ENCODE peak calls at places on chromosomes 4 and X, in nine cellular contexts. One of them, this sample, is unnamed.

GRCh38 chrX:151004085-151004484 is 20.9 kb downstream of the HMGB3 start:
- DNase-seq in esophagus muscularis mucosa: no peak
- DNase-seq in PC-9: no peak
- DNase-seq in left lung: no peak
- DNase-seq in upper lobe of right lung: no peak
- DNase-seq in mucosa of descending colon: no peak
- DNase-seq in sigmoid colon: no peak
- DNase-seq in tibial nerve: no peak
- DNase-seq in fibroblast of lung: no peak
- DNase-seq in this sample: no peak

GRCh38 chrX:84155938-84156337 is 32.1 kb downstream of the RPS6KA6 start:
- DNase-seq in esophagus muscularis mucosa: no peak
- DNase-seq in PC-9: no peak
- DNase-seq in left lung: no peak
- DNase-seq in upper lobe of right lung: no peak
- DNase-seq in mucosa of descending colon: no peak
- DNase-seq in sigmoid colon: no peak
- DNase-seq in tibial nerve: no peak
- DNase-seq in fibroblast of lung: no peak
- DNase-seq in this sample: no peak

GRCh38 chrX:98289726-98290125 is 1406.0 kb downstream of the RPA4 start:
- DNase-seq in esophagus muscularis mucosa: no peak
- DNase-seq in PC-9: no peak
- DNase-seq in left lung: no peak
- DNase-seq in upper lobe of right lung: no peak
- DNase-seq in mucosa of descending colon: no peak
- DNase-seq in sigmoid colon: no peak
- DNase-seq in tibial nerve: no peak
- DNase-seq in fibroblast of lung: no peak
- DNase-seq in this sample: no peak

GRCh38 chr4:3485011-3485881 is 22.1 kb downstream of the DOK7 start:
- DNase-seq in esophagus muscularis mucosa: no peak
- DNase-seq in PC-9: peak; percentile 91
- DNase-seq in left lung: no peak
- DNase-seq in upper lobe of right lung: no peak
- DNase-seq in mucosa of descending colon: no peak
- DNase-seq in sigmoid colon: no peak
- DNase-seq in tibial nerve: no peak
- DNase-seq in fibroblast of lung: no peak
- DNase-seq in this sample: no peak

GRCh38 chr4:182238355-182238931 is 4.8 kb upstream of the TENM3 start:
- DNase-seq in esophagus muscularis mucosa: peak; percentile 60
- DNase-seq in PC-9: no peak
- DNase-seq in left lung: no peak
- DNase-seq in upper lobe of right lung: no peak
- DNase-seq in mucosa of descending colon: no peak
- DNase-seq in sigmoid colon: no peak
- DNase-seq in tibial nerve: no peak
- DNase-seq in fibroblast of lung: no peak
- DNase-seq in this sample: no peak

GRCh38 chr4:163804001-163804400 is 309.5 kb downstream of the TMA16 start:
- DNase-seq in esophagus muscularis mucosa: no peak
- DNase-seq in PC-9: no peak
- DNase-seq in left lung: no peak
- DNase-seq in upper lobe of right lung: no peak
- DNase-seq in mucosa of descending colon: no peak
- DNase-seq in sigmoid colon: no peak
- DNase-seq in tibial nerve: no peak
- DNase-seq in fibroblast of lung: no peak
- DNase-seq in this sample: no peak

GRCh38 chr4:37767546-37767945 is 58.9 kb upstream of the PGM2 start:
- DNase-seq in esophagus muscularis mucosa: no peak
- DNase-seq in PC-9: peak; percentile 16
- DNase-seq in left lung: peak; percentile 81
- DNase-seq in upper lobe of right lung: peak; percentile 83
- DNase-seq in mucosa of descending colon: peak; percentile 64
- DNase-seq in sigmoid colon: peak; percentile 73
- DNase-seq in tibial nerve: peak; percentile 42
- DNase-seq in fibroblast of lung: peak; percentile 43
- DNase-seq in this sample: peak; percentile 6

GRCh38 chr4:82599336-82599735 is 37.5 kb upstream of the TMEM150C start:
- DNase-seq in esophagus muscularis mucosa: no peak
- DNase-seq in PC-9: no peak
- DNase-seq in left lung: no peak
- DNase-seq in upper lobe of right lung: no peak
- DNase-seq in mucosa of descending colon: no peak
- DNase-seq in sigmoid colon: no peak
- DNase-seq in tibial nerve: no peak
- DNase-seq in fibroblast of lung: no peak
- DNase-seq in this sample: no peak

GRCh38 chrX:100731441-100732281 is at the start of gene SYTL4:
- DNase-seq in esophagus muscularis mucosa: no peak
- DNase-seq in PC-9: peak; percentile 52
- DNase-seq in left lung: peak; percentile 62
- DNase-seq in upper lobe of right lung: peak; percentile 64
- DNase-seq in mucosa of descending colon: peak; percentile 44
- DNase-seq in sigmoid colon: peak; percentile 68
- DNase-seq in tibial nerve: peak; percentile 28
- DNase-seq in fibroblast of lung: no peak
- DNase-seq in this sample: peak; percentile 5

GRCh38 chrX:65407157-65407626 is 127.4 kb downstream of the LAS1L start:
- DNase-seq in esophagus muscularis mucosa: no peak
- DNase-seq in PC-9: no peak
- DNase-seq in left lung: no peak
- DNase-seq in upper lobe of right lung: no peak
- DNase-seq in mucosa of descending colon: peak; percentile 1
- DNase-seq in sigmoid colon: no peak
- DNase-seq in tibial nerve: no peak
- DNase-seq in fibroblast of lung: no peak
- DNase-seq in this sample: no peak

GRCh38 chr4:56728512-56728911 is 47.4 kb upstream of the HOPX start:
- DNase-seq in esophagus muscularis mucosa: no peak
- DNase-seq in PC-9: no peak
- DNase-seq in left lung: peak; percentile 79
- DNase-seq in upper lobe of right lung: peak; percentile 81
- DNase-seq in mucosa of descending colon: peak; percentile 92
- DNase-seq in sigmoid colon: peak; percentile 96
- DNase-seq in tibial nerve: no peak
- DNase-seq in fibroblast of lung: peak; percentile 97
- DNase-seq in this sample: peak; percentile 80

GRCh38 chr4:89257376-89257775 is 50.2 kb downstream of the GPRIN3 start:
- DNase-seq in esophagus muscularis mucosa: no peak
- DNase-seq in PC-9: no peak
- DNase-seq in left lung: no peak
- DNase-seq in upper lobe of right lung: no peak
- DNase-seq in mucosa of descending colon: no peak
- DNase-seq in sigmoid colon: no peak
- DNase-seq in tibial nerve: no peak
- DNase-seq in fibroblast of lung: no peak
- DNase-seq in this sample: no peak

GRCh38 chr4:100188829-100189228 is 1.4 kb downstream of the DDIT4L start:
- DNase-seq in esophagus muscularis mucosa: no peak
- DNase-seq in PC-9: peak; percentile 4
- DNase-seq in left lung: no peak
- DNase-seq in upper lobe of right lung: no peak
- DNase-seq in mucosa of descending colon: no peak
- DNase-seq in sigmoid colon: no peak
- DNase-seq in tibial nerve: no peak
- DNase-seq in fibroblast of lung: no peak
- DNase-seq in this sample: no peak

GRCh38 chrX:48665991-48666390 is 17.6 kb upstream of the WAS start:
- DNase-seq in esophagus muscularis mucosa: no peak
- DNase-seq in PC-9: no peak
- DNase-seq in left lung: no peak
- DNase-seq in upper lobe of right lung: no peak
- DNase-seq in mucosa of descending colon: no peak
- DNase-seq in sigmoid colon: no peak
- DNase-seq in tibial nerve: no peak
- DNase-seq in fibroblast of lung: no peak
- DNase-seq in this sample: peak; percentile 62

GRCh38 chrX:123899701-123900100 is 39.8 kb downstream of the XIAP start:
- DNase-seq in esophagus muscularis mucosa: no peak
- DNase-seq in PC-9: no peak
- DNase-seq in left lung: no peak
- DNase-seq in upper lobe of right lung: no peak
- DNase-seq in mucosa of descending colon: no peak
- DNase-seq in sigmoid colon: no peak
- DNase-seq in tibial nerve: no peak
- DNase-seq in fibroblast of lung: no peak
- DNase-seq in this sample: no peak

DNA sequence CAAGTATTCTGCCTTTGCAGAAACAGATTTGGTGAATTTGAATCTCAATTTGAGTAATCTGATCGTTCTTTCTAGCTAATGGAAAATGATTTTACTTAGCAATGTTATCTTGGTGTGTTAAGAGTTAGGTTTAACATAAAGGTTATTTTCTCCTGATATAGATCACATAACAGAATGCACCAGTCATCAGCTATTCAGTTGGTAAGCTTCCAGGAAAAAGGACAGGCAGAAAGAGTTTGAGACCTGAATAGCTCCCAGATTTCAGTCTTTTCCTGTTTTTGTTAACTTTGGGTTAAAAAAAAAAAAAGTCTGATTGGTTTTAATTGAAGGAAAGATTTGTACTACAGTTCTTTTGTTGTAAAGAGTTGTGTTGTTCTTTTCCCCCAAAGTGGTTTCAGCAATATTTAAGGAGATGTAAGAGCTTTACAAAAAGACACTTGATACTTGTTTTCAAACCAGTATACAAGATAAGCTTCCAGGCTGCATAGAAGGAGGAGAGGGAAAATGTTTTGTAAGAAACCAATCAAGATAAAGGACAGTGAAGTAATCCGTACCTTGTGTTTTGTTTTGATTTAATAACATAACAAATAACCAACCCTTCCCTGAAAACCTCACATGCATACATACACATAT is 15.3 kb downstream of the PLP1 start:
- DNase-seq in esophagus muscularis mucosa: no peak
- DNase-seq in PC-9: no peak
- DNase-seq in left lung: no peak
- DNase-seq in upper lobe of right lung: no peak
- DNase-seq in mucosa of descending colon: no peak
- DNase-seq in sigmoid colon: no peak
- DNase-seq in tibial nerve: no peak
- DNase-seq in fibroblast of lung: no peak
- DNase-seq in this sample: no peak
- H3K4me3 ChIP-seq in esophagus muscularis mucosa: no peak overlapping the region
- H3K4me3 ChIP-seq in PC-9: no peak overlapping the region
- H3K4me3 ChIP-seq in left lung: no peak overlapping the region
- H3K4me3 ChIP-seq in upper lobe of right lung: no peak overlapping the region
- H3K4me3 ChIP-seq in mucosa of descending colon: no peak overlapping the region
- H3K4me3 ChIP-seq in sigmoid colon: no peak overlapping the region
- H3K4me3 ChIP-seq in tibial nerve: no peak overlapping the region
- H3K4me3 ChIP-seq in fibroblast of lung: no peak overlapping the region
- H3K4me3 ChIP-seq in this sample: no peak overlapping the region

DNA sequence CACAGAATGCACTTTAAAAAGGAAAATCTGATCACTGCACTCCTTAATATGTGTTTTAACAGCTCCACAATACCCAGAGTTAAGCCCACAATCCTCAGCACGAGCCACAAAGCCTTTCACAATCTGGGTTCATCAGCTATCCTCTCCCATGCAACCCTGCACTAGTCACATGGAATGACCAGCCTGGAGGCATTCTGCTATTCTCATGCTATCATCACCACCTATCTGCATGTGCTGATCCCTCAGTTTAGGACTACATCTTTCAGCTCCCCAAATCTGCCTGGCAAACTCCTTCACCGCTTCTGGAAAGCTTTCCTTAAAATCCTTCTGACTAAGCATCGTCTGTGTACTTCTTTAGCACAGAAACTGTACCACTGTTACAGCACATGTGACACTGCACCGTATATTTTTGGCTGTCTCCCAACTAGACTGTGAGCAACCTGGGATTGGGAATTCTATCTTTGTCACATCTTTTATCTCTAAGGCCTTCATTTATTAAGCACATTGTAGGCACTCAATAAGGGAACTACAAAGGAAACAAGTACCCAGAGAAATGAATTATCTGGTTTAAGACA is 18.3 kb upstream of the EIF1AX start:
- DNase-seq in esophagus muscularis mucosa: no peak
- DNase-seq in PC-9: no peak
- DNase-seq in left lung: no peak
- DNase-seq in upper lobe of right lung: no peak
- DNase-seq in mucosa of descending colon: no peak
- DNase-seq in sigmoid colon: no peak
- DNase-seq in tibial nerve: no peak
- DNase-seq in fibroblast of lung: no peak
- DNase-seq in this sample: no peak
- H3K36me3 ChIP-seq in esophagus muscularis mucosa: peaks cover 20% of the 10 kb centered on the region
- H3K36me3 ChIP-seq in PC-9: no peaks in the 10 kb centered on the region
- H3K36me3 ChIP-seq in left lung: peaks cover 82% of the 10 kb centered on the region
- H3K36me3 ChIP-seq in upper lobe of right lung: peaks cover 50% of the 10 kb centered on the region
- H3K36me3 ChIP-seq in mucosa of descending colon: no peaks in the 10 kb centered on the region
- H3K36me3 ChIP-seq in sigmoid colon: no peaks in the 10 kb centered on the region
- H3K36me3 ChIP-seq in tibial nerve: no peaks in the 10 kb centered on the region
- H3K36me3 ChIP-seq in fibroblast of lung: no peaks in the 10 kb centered on the region
- H3K36me3 ChIP-seq in this sample: no peaks in the 10 kb centered on the region

GRCh38 chrX:143461616-143462015 is 55.7 kb downstream of the SPANXN3 start:
- DNase-seq in esophagus muscularis mucosa: no peak
- DNase-seq in PC-9: no peak
- DNase-seq in left lung: no peak
- DNase-seq in upper lobe of right lung: no peak
- DNase-seq in mucosa of descending colon: no peak
- DNase-seq in sigmoid colon: no peak
- DNase-seq in tibial nerve: no peak
- DNase-seq in fibroblast of lung: no peak
- DNase-seq in this sample: no peak
- H3K9me3 ChIP-seq in esophagus muscularis mucosa: no peaks in the 10 kb centered on the region
- H3K9me3 ChIP-seq in PC-9: no peaks in the 10 kb centered on the region
- H3K9me3 ChIP-seq in left lung: no peaks in the 10 kb centered on the region
- H3K9me3 ChIP-seq in upper lobe of right lung: no peaks in the 10 kb centered on the region
- H3K9me3 ChIP-seq in mucosa of descending colon: no peaks in the 10 kb centered on the region
- H3K9me3 ChIP-seq in sigmoid colon: no peaks in the 10 kb centered on the region
- H3K9me3 ChIP-seq in tibial nerve: no peaks in the 10 kb centered on the region
- H3K9me3 ChIP-seq in fibroblast of lung: no peaks in the 10 kb centered on the region
- H3K9me3 ChIP-seq in this sample: no peaks in the 10 kb centered on the region

DNA sequence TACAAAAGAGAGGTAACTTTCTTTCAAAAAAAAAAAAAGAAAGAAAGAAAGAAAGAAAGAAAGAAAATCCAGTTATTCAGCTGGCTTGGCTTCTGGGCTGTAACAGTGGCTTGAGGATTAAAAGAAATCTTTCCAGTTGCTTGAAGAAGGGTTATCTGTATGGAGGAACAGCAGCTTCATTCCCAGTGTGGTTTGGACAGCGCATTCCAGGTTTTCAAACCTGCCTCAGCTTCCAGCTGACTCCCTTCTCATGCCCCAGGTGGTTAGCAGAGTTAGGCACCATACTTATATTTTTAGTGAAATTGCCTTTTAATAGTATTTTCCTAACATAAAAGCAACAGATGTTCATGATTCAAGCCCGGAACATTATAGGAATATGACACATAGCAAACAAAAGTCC is 48.6 kb downstream of the TMEM164 start:
- DNase-seq in esophagus muscularis mucosa: no peak
- DNase-seq in PC-9: no peak
- DNase-seq in left lung: no peak
- DNase-seq in upper lobe of right lung: no peak
- DNase-seq in mucosa of descending colon: no peak
- DNase-seq in sigmoid colon: no peak
- DNase-seq in tibial nerve: no peak
- DNase-seq in fibroblast of lung: no peak
- DNase-seq in this sample: no peak
- H3K4me3 ChIP-seq in esophagus muscularis mucosa: no peak overlapping the region
- H3K4me3 ChIP-seq in PC-9: no peak overlapping the region
- H3K4me3 ChIP-seq in left lung: no peak overlapping the region
- H3K4me3 ChIP-seq in upper lobe of right lung: no peak overlapping the region
- H3K4me3 ChIP-seq in mucosa of descending colon: no peak overlapping the region
- H3K4me3 ChIP-seq in sigmoid colon: no peak overlapping the region
- H3K4me3 ChIP-seq in tibial nerve: no peak overlapping the region
- H3K4me3 ChIP-seq in fibroblast of lung: no peak overlapping the region
- H3K4me3 ChIP-seq in this sample: no peak overlapping the region